ENCODE peak calls at places on chromosomes 16 and 17, in four cellular contexts. O is CD4-positive, CD25-positive, alpha-beta regulatory T cell; T is adrenal gland; A is tibial artery. F is an unnamed sample. For H3K4me1, the result is how much of the 10 kb centered on the place peaks cover.

GRCh38 chr16:11380836-11381235 is 35.6 kb downstream of the RMI2 start:
- DNase-seq in O (no peak), T (no peak), A (no peak), F (no peak)

GRCh38 chr17:63998050-63998720 is at the start of gene PRR29:
- DNase-seq in O (peak), T (peak), A (no peak), F (peak)

GRCh38 chr16:69542974-69543373 is 22.8 kb upstream of the NFAT5 start:
- DNase-seq in O (no peak), T (no peak), A (no peak), F (no peak)

GRCh38 chr17:49513044-49513395 is 17.9 kb downstream of the NGFR start:
- DNase-seq in O (no peak), T (no peak), A (no peak), F (no peak)

GRCh38 chr17:76398523-76399174 is 14.2 kb downstream of the SPHK1 start:
- DNase-seq in O (no peak), T (no peak), A (no peak), F (no peak)

GRCh38 chr17:413706-414440 is 61.3 kb upstream of the RPH3AL start:
- DNase-seq in O (no peak), T (no peak), A (no peak), F (no peak)

GRCh38 chr17:76545918-76546555 is 6.2 kb downstream of the PRCD start:
- DNase-seq in O (no peak), T (no peak), A (no peak), F (no peak)

GRCh38 chr16:11308493-11309283 is 27.6 kb upstream of the PRM1 start:
- DNase-seq in O (no peak), T (no peak), A (no peak), F (no peak)

GRCh38 chr17:81608082-81608481 is 28.8 kb downstream of the NPLOC4 start:
- DNase-seq in O (no peak), T (no peak), A (no peak), F (no peak)

GRCh38 chr17:65850486-65850885 is 289.0 kb upstream of the AXIN2 start:
- DNase-seq in O (no peak), T (no peak), A (no peak), F (no peak)

GRCh38 chr17:28151001-28151400 is 108.5 kb downstream of the NLK start:
- DNase-seq in O (no peak), T (no peak), A (no peak), F (no peak)

GRCh38 chr16:59252317-59252716 is 518.2 kb upstream of the GOT2 start:
- DNase-seq in O (no peak), T (no peak), A (no peak), F (no peak)

GRCh38 chr17:72419866-72420774 is 299.3 kb downstream of the SOX9 start:
- DNase-seq in O (no peak), T (no peak), A (no peak), F (no peak)

GRCh38 chr17:41917957-41918391 is 777 bp downstream of the ACLY start:
- DNase-seq in O (peak), T (peak), A (peak), F (peak)

GRCh38 chr17:27512511-27513346 is 56.5 kb downstream of the KSR1 start:
- DNase-seq in O (no peak), T (no peak), A (no peak), F (no peak)

GRCh38 chr16:11207646-11208045 is 48.4 kb downstream of the SOCS1 start:
- DNase-seq in O (no peak), T (no peak), A (no peak), F (no peak)

GRCh38 chr16:51553314-51553713 is 402.2 kb upstream of the SALL1 start:
- DNase-seq in O (no peak), T (no peak), A (no peak), F (no peak)

GRCh38 chr17:17321356-17322025 is 18.3 kb downstream of the NT5M start:
- DNase-seq in O (no peak), T (no peak), A (no peak), F (no peak)

GRCh38 chr17:2395258-2396170 is 5.3 kb downstream of the MNT start:
- DNase-seq in O (no peak), T (peak), A (no peak), F (no peak)

GRCh38 chr16:15643453-15644305 is 725 bp upstream of the MARF1 start:
- DNase-seq in O (peak), T (peak), A (no peak), F (no peak)

GRCh38 chr17:41251261-41251660 is 1.8 kb downstream of the KRTAP9-4 start:
- DNase-seq in O (no peak), T (no peak), A (no peak), F (no peak)

GRCh38 chr16:49471038-49471727 is 97.6 kb downstream of the C16orf78 start:
- DNase-seq in O (no peak), T (no peak), A (no peak), F (no peak)

GRCh38 chr17:59783221-59784016 is 76.0 kb downstream of the VMP1 start:
- DNase-seq in O (no peak), T (no peak), A (no peak), F (no peak)

GRCh38 chr17:53655591-53655990 is 167.1 kb upstream of the KIF2B start:
- DNase-seq in O (no peak), T (no peak), A (no peak), F (no peak)

GRCh38 chr17:61325382-61326073 is 74.1 kb upstream of the TBX2 start:
- DNase-seq in O (no peak), T (no peak), A (no peak), F (no peak)

GRCh38 chr17:17749921-17750320 is 68.7 kb downstream of the RAI1 start:
- DNase-seq in O (peak), T (no peak), A (no peak), F (peak)

GRCh38 chr17:45225051-45225700 is 3.5 kb downstream of the FMNL1 start:
- DNase-seq in O (peak), T (no peak), A (no peak), F (peak)

GRCh38 chr16:86609115-86609514 is 30.8 kb downstream of the FOXL1 start:
- DNase-seq in O (no peak), T (no peak), A (no peak), F (no peak)

GRCh38 chr17:17876959-17877547 is 40.3 kb upstream of the SREBF1 start:
- DNase-seq in O (no peak), T (peak), A (peak), F (peak)

GRCh38 chr16:24198807-24199533 is 57.2 kb upstream of the CACNG3 start:
- DNase-seq in O (no peak), T (no peak), A (no peak), F (no peak)

GRCh38 chr16:25838724-25839186 is 147.0 kb downstream of the HS3ST4 start:
- DNase-seq in O (no peak), T (peak), A (no peak), F (no peak)

GRCh38 chr16:60636117-60636516 is 1400.1 kb downstream of the CDH8 start:
- DNase-seq in O (no peak), T (no peak), A (no peak), F (no peak)

GRCh38 chr16:24838554-24839266 is 7.1 kb upstream of the SLC5A11 start:
- DNase-seq in O (no peak), T (peak), A (peak), F (no peak)

GRCh38 chr16:56424791-56425438 is 430 bp downstream of the AMFR start:
- DNase-seq in O (peak), T (peak), A (peak), F (peak)

GRCh38 chr17:65985571-65985970 is 206.4 kb downstream of the CEP112 start:
- DNase-seq in O (no peak), T (no peak), A (no peak), F (no peak)

GRCh38 chr17:40346061-40346767 is 18.3 kb downstream of the GJD3 start:
- DNase-seq in O (no peak), T (no peak), A (peak), F (no peak)

GRCh38 chr17:65183736-65184135 is 46.6 kb downstream of the RGS9 start:
- DNase-seq in O (no peak), T (no peak), A (no peak), F (no peak)

GRCh38 chr17:60321336-60322055 is 70.4 kb downstream of the USP32 start:
- DNase-seq in O (no peak), T (no peak), A (no peak), F (no peak)

GRCh38 chr17:75485688-75486087 is 29.3 kb downstream of the TMEM94 start:
- DNase-seq in O (no peak), T (no peak), A (no peak), F (no peak)

GRCh38 chr17:83096401-83097220 is 17.2 kb downstream of the METRNL start:
- DNase-seq in O (no peak), T (no peak), A (no peak), F (no peak)
- H3K4me1 ChIP-seq in O (under half), T (under half), A (half or more), F (under half)

GRCh38 chr16:2511996-2512919 is 1.5 kb upstream of the ATP6V0C start:
- DNase-seq in O (no peak), T (no peak), A (no peak), F (no peak)

GRCh38 chr16:2513405-2514332 is at the start of gene ATP6V0C:
- DNase-seq in O (peak), T (peak), A (peak), F (peak)

GRCh38 chr16:2512920-2513404 is 790 bp upstream of the ATP6V0C start:
- DNase-seq in O (no peak), T (peak), A (no peak), F (peak)

GRCh38 chr16:2508722-2509400 is 4.9 kb upstream of the ATP6V0C start:
- DNase-seq in O (no peak), T (no peak), A (no peak), F (no peak)

DNA sequence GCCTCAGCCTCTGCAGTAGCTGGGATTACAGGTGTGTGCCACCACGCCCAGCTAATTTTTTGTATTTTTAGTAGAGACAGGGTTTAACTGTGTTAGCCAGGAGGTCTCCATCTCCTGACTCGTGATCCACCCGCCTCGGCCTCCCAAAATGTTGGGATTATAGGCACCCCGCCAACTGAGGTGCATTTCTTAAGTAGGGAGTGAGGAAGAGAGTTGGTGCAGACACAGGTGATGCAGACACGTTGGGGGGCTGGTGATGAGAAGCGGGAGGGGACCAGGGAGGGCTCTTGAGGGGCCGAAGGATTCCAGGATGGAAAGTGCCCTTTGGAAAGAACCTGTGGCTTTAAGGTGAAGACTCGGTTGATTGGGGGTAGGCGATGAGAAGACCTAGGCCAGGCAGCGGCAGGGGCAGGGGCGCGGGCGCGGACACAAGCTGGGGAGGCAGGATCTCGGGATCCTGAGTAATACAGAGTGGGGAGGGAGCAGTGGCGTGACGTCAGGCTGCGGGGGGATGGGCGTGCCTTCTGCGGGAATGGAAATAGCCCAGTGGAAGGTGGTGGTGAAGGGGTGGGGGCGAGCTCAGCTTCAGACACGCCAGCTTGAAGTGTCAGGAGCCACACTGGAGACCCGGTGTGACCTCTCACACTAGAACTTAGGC is 2.5 kb upstream of the ATP6V0C start:
- DNase-seq in O (no peak), T (peak), A (peak), F (peak)
- H3K27ac ChIP-seq in O (no peak), T (no peak), A (no peak), F (no peak)

GRCh38 chr17:78186689-78187595 is at the start of the genes AFMID and TK1:
- DNase-seq in O (peak), T (peak), A (peak), F (peak)

GRCh38 chr17:78197147-78197830 is 10.1 kb downstream of the AFMID start:
- DNase-seq in O (no peak), T (no peak), A (no peak), F (no peak)

GRCh38 chr17:78196712-78197111 is 9.6 kb downstream of the AFMID start:
- DNase-seq in O (no peak), T (no peak), A (no peak), F (peak)

GRCh38 chr17:78192616-78193015 is 5.5 kb downstream of the AFMID start:
- DNase-seq in O (no peak), T (no peak), A (no peak), F (peak)
- H3K4me1 ChIP-seq in O (under half), T (under half), A (under half), F (under half)

GRCh38 chr16:370443-370842 is at the start of gene MRPL28:
- DNase-seq in O (peak), T (peak), A (peak), F (peak)
- H3K27ac ChIP-seq in O (peak), T (peak), A (peak), F (peak)

DNA sequence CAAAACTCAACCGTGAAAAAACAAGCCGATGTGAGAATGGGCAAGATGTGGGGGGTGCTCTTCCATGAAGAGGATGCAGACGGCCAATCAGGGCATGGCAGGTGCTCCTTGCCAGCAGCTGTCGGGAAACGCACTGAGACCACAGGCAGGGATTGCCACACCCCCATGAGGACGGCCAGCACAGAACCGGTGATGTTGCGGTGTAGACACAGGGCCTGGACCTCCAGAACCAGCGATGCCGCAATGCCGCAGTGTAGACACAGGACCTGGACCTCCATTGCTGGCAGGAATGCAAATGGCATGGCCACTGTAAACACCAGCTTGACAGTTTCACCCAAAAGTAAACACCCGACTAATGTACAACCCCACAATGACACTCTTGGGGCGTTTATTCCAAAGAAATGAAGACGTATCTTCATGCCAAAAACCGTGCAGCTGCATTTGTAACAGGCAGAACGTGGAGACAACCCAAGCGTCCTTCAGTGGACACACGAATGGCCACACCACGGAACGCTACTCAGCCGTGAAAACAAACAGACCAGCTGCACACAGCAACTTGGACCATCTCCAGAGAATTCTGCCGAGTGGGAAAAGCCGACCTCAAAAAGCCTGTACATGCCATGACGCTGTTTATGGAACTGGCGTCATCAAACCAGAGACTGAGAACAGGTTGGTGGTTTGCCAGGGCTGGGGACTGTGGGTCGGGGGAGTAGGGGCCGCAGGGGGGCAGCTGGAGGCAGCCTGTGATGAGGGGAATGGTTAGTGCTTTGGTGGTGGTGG is 165.1 kb downstream of the BANP start:
- DNase-seq in O (no peak), T (no peak), A (no peak), F (no peak)
- H3K4me1 ChIP-seq in O (under half), T (under half), A (under half), F (under half)

DNA sequence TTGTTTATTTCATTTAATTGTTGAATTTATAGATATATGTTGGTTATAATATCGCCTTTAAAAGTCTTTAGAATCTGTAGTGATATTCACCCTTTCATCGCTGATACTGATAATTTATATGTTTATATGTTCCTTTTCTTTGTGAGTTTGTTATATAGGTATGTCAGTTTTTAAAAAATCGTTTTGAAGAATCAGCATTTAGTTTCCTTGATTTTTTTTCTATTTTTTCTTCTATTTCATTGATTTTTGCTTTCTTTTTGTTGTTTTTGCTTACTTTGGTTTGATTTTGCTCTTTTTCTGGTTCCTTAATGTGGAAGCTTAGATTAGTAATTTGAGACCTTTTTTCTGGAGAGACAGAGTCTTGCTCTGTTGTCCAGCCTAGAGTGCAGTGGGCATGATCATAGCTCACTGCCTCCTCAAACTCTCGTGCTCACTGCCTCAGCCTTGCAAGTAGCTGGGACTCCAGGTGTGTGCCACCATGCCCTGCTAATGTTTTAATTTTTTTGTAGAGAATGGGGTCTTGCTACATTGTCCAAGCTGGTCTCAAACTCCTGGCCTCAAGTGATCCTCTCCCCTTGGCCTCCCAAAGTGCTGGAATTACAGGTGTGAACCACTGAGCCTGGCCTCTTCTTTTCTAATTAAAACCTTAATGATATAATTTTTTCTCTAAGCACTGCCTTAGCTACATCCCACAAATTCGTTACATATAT is 7.5 kb downstream of the IST1 start:
- DNase-seq in O (no peak), T (no peak), A (no peak), F (no peak)
- H3K27ac ChIP-seq in O (peak), T (peak), A (no peak), F (peak)

GRCh38 chr16:85220125-85220839 is 108.0 kb upstream of the CIBAR2 start:
- DNase-seq in O (no peak), T (peak), A (no peak), F (peak)
- H3K4me1 ChIP-seq in O (under half), T (under half), A (under half), F (under half)

F was measured in right cardiac atrium.